ENCODE peak calls at places on chromosomes 12 and 14, in four cellular contexts. B is neuronal stem cell, Z is mesenchymal stem cell, W is IMR-90. V is an unnamed sample.

GRCh38 chr12:17302001-17302400 is 696.0 kb upstream of the LMO3 start:
- DNase-seq in B (no peak), Z (no peak), W (no peak), V (no peak)

GRCh38 chr14:20343855-20344205 is 395 bp downstream of the PARP2 start:
- DNase-seq in B (no peak), Z (peak), W (peak), V (peak)

GRCh38 chr14:52703225-52703624 is 3.8 kb upstream of the PSMC6 start:
- DNase-seq in B (no peak), W (peak), Z (peak), V (no peak)

GRCh38 chr12:108649668-108650067 is 16.0 kb upstream of the SELPLG start:
- DNase-seq in W (peak), B (no peak), Z (peak), V (no peak)

GRCh38 chr12:105946541-105946940 is 192.2 kb downstream of the NUAK1 start:
- DNase-seq in W (peak), Z (no peak), B (no peak), V (no peak)

GRCh38 chr12:103829092-103829491 is 11.9 kb downstream of the NT5DC3 start:
- DNase-seq in Z (no peak), B (no peak), W (no peak), V (no peak)

GRCh38 chr14:75340921-75341320 is 62.3 kb downstream of the FOS start:
- DNase-seq in W (no peak), Z (peak), B (no peak), V (no peak)

GRCh38 chr14:102777711-102778615 is 714 bp downstream of the TRAF3 start:
- DNase-seq in W (peak), B (no peak), Z (peak), V (no peak)

GRCh38 chr12:46480282-46480681 is 107.7 kb upstream of the SLC38A2 start:
- DNase-seq in B (no peak), W (no peak), Z (no peak), V (no peak)

GRCh38 chr12:12507121-12507520 is 55.5 kb downstream of the DUSP16 start:
- DNase-seq in Z (peak), W (no peak), B (no peak), V (no peak)

GRCh38 chr14:104130974-104131651 is 7.3 kb upstream of the KIF26A start:
- DNase-seq in W (peak), B (no peak), Z (peak), V (peak)

GRCh38 chr14:90444077-90444696 is 47.4 kb downstream of the CALM1 start:
- DNase-seq in B (no peak), Z (no peak), W (no peak), V (no peak)

GRCh38 chr12:56189918-56190694 is 823 bp upstream of the SMARCC2 start:
- DNase-seq in B (peak), W (peak), Z (peak), V (peak)

GRCh38 chr14:95480109-95480886 is 36.2 kb downstream of the SYNE3 start:
- DNase-seq in Z (peak), W (peak), B (no peak), V (no peak)

GRCh38 chr14:80634106-80634758 is 307.3 kb downstream of the CEP128 start:
- DNase-seq in W (no peak), B (no peak), Z (peak), V (no peak)

GRCh38 chr14:100413699-100414098 is 90.6 kb downstream of the SLC25A47 start:
- DNase-seq in W (no peak), Z (no peak), B (no peak), V (no peak)

GRCh38 chr12:75874456-75874855 is 157.1 kb downstream of the PHLDA1 start:
- DNase-seq in Z (no peak), W (no peak), B (no peak), V (no peak)

GRCh38 chr14:79076428-79076827 is 906.3 kb downstream of the NRXN3 start:
- DNase-seq in Z (no peak), B (no peak), W (no peak), V (no peak)

GRCh38 chr12:54017027-54017788 is 8.4 kb downstream of the HOXC8 start:
- DNase-seq in W (no peak), B (no peak), Z (peak), V (no peak)

GRCh38 chr12:70393787-70394519 is 27.9 kb downstream of the KCNMB4 start:
- DNase-seq in Z (peak), W (peak), B (no peak), V (no peak)

GRCh38 chr14:55270832-55271571 is at the start of gene FBXO34:
- DNase-seq in Z (peak), B (peak), W (peak), V (peak)
- H2BK120ac ChIP-seq in Z (peak), B (peak), W (peak), V (peak)

DNA sequence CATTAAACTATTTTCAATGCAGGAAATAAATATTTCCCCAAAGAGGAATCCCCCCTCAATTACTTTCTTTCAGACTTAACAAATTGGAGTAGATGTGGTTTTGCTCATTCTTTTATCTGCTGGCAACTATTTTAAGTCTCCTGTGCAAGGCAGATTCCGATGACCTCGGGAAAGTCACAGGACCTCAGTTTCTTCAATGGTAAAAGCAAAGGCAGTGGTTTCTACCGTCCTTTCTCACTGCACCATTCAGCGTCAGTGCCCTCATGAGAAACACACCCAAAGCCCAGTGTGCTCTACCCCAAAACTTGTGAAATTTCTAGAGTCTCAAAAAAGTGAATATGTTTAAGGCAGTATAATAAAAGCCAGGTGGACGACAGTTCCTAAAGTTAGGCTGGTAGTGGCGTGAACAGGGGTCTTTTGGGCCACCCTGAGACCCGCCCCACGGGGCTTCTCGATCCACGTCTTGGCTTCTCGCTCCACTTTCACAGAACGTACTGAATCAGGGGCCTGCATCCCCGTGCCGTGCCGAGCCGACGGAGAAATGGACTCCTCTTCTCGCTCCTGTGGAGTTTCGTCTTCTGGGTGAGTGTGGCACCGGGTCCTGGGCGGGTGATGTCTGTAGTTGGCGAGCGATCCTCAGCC is 1.3 kb upstream of the ARHGAP5 start:
- DNase-seq in Z (peak), B (peak), W (peak), V (peak)
- H3K18ac ChIP-seq in Z (peak), B (peak), W (peak), V (peak)

DNA sequence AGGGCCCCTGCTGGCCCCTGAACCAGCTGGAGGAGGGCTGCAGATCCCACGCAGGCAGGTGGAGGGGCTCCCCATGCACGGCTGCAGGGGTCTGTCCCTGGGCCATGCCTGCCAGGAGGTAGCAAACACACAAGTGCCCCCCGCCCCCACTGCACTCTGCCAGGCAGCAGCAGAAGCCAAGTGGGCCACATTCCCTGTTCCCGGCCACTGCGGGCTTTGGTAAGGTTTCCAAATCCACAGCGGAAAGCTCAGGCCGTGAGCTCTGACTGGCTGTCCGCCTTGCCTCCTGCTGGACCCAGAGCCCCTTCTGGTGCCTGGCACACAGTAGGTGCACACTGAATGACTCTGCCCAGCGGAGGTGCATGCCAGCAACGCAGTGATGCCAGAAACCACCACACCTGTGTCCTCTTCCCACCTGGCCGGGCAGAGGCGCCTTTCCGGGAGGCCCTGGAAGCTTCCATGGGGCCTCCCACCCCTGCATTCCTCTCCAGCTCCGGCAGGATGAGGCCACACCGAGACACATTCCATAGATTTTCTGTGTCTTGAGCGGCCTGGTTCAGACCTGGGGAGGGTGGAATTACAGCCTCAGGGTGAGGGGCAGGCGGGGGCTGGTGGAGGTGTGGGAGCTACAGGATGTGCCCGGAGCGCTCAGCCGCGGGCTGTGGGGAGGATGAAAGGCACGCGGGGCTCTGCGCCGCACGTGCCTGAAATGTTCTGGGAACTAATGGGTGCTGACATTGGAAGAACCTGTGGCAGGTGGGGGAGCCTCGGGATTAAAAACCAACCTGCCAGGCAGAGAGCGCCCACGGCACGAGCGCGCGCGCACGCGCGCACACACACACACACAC is 67.0 kb downstream of the NCOR2 start:
- DNase-seq in Z (peak), W (peak), B (peak), V (peak)
- H2BK120ac ChIP-seq in Z (peak), W (peak), B (peak), V (no peak)

GRCh38 chr12:40011775-40012129 is 94.1 kb downstream of the SLC2A13 start:
- DNase-seq in B (no peak), Z (no peak), W (no peak), V (no peak)
- H3K18ac ChIP-seq in B (no peak), Z (peak), W (no peak), V (no peak)

DNA sequence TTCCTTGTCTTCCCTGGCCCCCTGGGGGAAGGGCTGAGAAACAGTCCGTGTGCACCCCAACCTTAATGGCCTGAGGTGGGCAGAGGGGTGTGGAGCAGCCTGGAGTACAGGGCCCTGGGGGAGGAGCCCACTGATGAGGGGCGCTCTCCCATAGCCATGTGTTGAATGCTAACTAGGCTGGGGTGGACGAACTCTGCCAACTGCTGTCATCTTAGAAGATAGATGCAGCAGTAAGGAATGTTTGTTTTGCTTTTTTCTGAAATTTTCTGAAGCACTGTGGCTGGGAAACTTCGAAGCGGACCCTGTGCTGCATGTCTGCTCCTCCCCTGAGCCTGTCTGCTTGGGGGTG is 54.8 kb upstream of the SRSF5 start:
- DNase-seq in W (no peak), Z (no peak), B (no peak), V (no peak)
- H2BK120ac ChIP-seq in W (peak), Z (no peak), B (peak), V (no peak)

DNA sequence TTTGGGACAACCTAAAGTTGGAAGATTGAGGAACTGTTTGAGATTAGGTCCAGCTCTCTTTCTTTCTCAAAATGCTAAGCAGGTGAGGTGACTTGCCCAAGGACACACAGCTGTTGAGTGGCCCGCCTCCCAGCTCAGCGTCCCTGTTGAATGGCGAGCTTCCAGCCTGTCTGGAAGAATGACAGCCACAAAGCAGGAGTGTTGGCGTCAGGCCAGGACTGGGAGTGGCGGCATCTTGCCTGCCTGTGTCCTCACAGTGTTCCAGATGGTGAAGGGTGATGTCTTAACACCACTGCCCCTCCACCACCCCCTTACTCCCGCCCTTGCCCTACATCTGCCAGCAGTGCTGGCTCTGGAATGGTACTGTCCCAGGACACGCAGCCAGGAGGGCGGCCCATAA is 4.4 kb upstream of the CEBPE start:
- DNase-seq in Z (no peak), B (no peak), W (no peak), V (no peak)
- H3K18ac ChIP-seq in Z (no peak), B (no peak), W (no peak), V (no peak)

DNA sequence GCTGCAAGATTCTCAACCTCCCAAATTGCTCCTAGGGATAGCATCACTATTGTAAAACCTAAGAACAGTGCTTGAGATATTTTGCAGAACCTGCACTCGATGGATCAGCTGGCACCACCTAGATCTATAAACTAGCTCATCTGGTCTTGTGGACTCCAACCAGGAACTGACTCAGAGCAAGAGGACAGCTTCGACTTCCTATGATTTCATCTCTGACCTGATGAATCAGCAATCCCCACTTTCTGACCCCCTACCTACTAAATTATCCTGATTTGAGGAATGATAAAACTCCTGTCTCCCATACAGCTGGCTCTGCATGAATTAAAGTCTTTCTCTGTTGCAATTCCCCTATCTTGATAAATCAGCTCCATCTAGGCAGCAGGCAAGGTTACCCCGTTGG is 117.8 kb downstream of the DYRK2 start:
- DNase-seq in W (peak), B (no peak), Z (peak), V (peak)
- H2BK120ac ChIP-seq in W (peak), B (no peak), Z (no peak), V (peak)

V was measured in mesendoderm.